ENCODE peak calls at places on chromosomes 4 and X, in four cellular contexts. M is neuronal stem cell, D is H9, Q is mesendoderm. Y is an unnamed sample.

GRCh38 chrX:117996408-117996807 is 120.2 kb downstream of the KLHL13 start:
- DNase-seq in M (no peak), D (no peak), Q (no peak), Y (no peak)

GRCh38 chr4:108851346-108851745 is 88.5 kb upstream of the ETNPPL start:
- DNase-seq in M (no peak), D (no peak), Q (no peak), Y (peak)

GRCh38 chr4:168409089-168409801 is 71.0 kb downstream of the DDX60L start:
- DNase-seq in M (no peak), D (no peak), Q (no peak), Y (peak)

GRCh38 chr4:57329279-57329678 is 219.1 kb upstream of the IGFBP7 start:
- DNase-seq in M (no peak), D (no peak), Q (no peak), Y (no peak)

GRCh38 chr4:184972996-184973395 is 45.3 kb upstream of the HELT start:
- DNase-seq in M (no peak), D (no peak), Q (no peak), Y (no peak)

GRCh38 chr4:2482693-2483092 is 13.8 kb downstream of the RNF4 start:
- DNase-seq in M (no peak), D (no peak), Q (no peak), Y (peak)

GRCh38 chr4:136864580-136865185 is 667.6 kb downstream of the PCDH18 start:
- DNase-seq in M (peak), D (no peak), Q (peak), Y (peak)

GRCh38 chr4:23174179-23174578 is 481.4 kb downstream of the GBA3 start:
- DNase-seq in M (no peak), D (no peak), Q (no peak), Y (no peak)

GRCh38 chr4:1978226-1978625 is 30.5 kb downstream of the NELFA start:
- DNase-seq in M (no peak), D (peak), Q (no peak), Y (no peak)

GRCh38 chrX:133937022-133937421 is 48.4 kb downstream of the GPC3 start:
- DNase-seq in M (no peak), D (no peak), Q (no peak), Y (no peak)

GRCh38 chrX:40155617-40156471 is 58.1 kb upstream of the BCOR start:
- DNase-seq in M (no peak), D (no peak), Q (peak), Y (no peak)

GRCh38 chrX:10922158-10922557 is 189.0 kb upstream of the HCCS start:
- DNase-seq in M (no peak), D (no peak), Q (peak), Y (peak)

GRCh38 chrX:56113785-56114436 is 118.2 kb upstream of the KLF8 start:
- DNase-seq in M (no peak), D (peak), Q (peak), Y (no peak)

GRCh38 chr4:13202731-13203519 is 281.2 kb downstream of the RAB28 start:
- DNase-seq in M (no peak), D (no peak), Q (no peak), Y (no peak)

GRCh38 chr4:8515316-8516060 is 64.7 kb upstream of the GPR78 start:
- DNase-seq in M (no peak), D (no peak), Q (no peak), Y (peak)

DNA sequence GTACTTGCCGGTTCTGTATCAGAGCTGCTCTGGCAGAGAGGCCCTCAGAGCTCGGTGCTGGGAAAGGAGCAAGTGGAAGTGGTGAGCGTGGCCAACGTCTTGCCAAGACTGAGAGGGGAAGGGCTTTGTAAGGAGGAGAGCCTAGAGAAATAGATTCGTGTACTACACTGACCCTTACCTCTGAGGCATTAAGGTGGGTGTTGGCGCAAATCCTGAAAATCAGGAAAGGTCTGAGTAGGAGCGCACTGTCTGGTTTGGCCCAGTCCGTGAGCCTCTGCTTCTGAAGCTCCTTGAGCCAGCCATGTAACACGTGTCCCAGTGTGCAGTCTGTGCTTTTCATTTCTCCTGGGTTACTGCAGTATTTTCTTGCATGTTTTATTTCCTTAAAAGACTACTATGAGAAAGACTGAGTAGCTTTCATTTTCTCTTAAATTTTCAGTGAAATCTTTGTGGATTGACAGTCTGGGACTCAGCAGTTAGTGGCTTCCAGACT is 140.5 kb downstream of the SOWAHB start:
- DNase-seq in M (no peak), D (no peak), Q (no peak), Y (no peak)
- H3K18ac ChIP-seq in M (no peak), D (no peak), Q (no peak), Y (peak)

GRCh38 chr4:77021614-77022089 is 54.1 kb downstream of the CCNI start:
- DNase-seq in M (no peak), D (no peak), Q (peak), Y (peak)

GRCh38 chr4:77025643-77026321 is 50.0 kb downstream of the CCNI start:
- DNase-seq in M (no peak), D (no peak), Q (no peak), Y (peak)

GRCh38 chr4:77020017-77020416 is 55.8 kb downstream of the CCNI start:
- DNase-seq in M (no peak), D (no peak), Q (no peak), Y (no peak)

GRCh38 chr4:77023920-77024319 is 51.9 kb downstream of the CCNI start:
- DNase-seq in M (no peak), D (no peak), Q (no peak), Y (no peak)

DNA sequence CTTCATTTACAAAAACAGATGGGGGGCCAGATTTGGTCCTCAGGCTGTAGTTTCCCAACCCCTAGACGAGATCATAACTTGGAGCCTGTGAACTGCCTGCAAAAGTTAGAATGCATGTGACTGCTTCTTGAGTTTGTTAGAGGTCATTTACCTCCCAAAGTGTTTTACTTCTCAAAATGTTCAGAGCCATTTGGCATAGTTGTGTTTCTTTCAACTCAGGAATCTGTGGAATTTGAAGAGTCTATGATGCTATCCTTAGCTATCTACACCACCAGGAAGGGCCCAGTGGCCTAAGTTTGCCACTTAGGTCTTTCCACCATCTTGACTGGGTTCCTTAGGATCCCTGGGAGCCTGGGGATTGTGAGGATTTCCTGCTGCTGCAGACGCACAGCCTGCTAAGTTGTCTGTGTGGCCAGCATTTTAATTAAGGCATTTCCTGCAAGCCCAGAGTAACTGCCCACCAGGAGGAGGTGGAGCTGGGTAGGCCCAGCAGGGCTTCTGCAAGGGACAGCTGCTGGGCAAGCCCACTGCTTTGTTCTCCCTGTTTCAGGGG is 53.1 kb downstream of the CCNI start:
- DNase-seq in M (peak), D (peak), Q (peak), Y (peak)
- H3K18ac ChIP-seq in M (no peak), D (peak), Q (peak), Y (peak)

GRCh38 chrX:86829786-86830185 is 681.5 kb downstream of the DACH2 start:
- DNase-seq in M (no peak), D (no peak), Q (peak), Y (no peak)
- H3K18ac ChIP-seq in M (no peak), D (no peak), Q (no peak), Y (no peak)

GRCh38 chr4:7430368-7430964 is 4.3 kb downstream of the PSAPL1 start:
- DNase-seq in M (no peak), D (peak), Q (peak), Y (no peak)

GRCh38 chr4:7429601-7430078 is 5.1 kb downstream of the PSAPL1 start:
- DNase-seq in M (no peak), D (peak), Q (no peak), Y (no peak)

GRCh38 chr4:7432531-7433375 is 2.0 kb downstream of the PSAPL1 start:
- DNase-seq in M (no peak), D (no peak), Q (no peak), Y (no peak)

GRCh38 chr4:7431696-7432530 is 2.8 kb downstream of the PSAPL1 start:
- DNase-seq in M (no peak), D (no peak), Q (no peak), Y (no peak)

DNA sequence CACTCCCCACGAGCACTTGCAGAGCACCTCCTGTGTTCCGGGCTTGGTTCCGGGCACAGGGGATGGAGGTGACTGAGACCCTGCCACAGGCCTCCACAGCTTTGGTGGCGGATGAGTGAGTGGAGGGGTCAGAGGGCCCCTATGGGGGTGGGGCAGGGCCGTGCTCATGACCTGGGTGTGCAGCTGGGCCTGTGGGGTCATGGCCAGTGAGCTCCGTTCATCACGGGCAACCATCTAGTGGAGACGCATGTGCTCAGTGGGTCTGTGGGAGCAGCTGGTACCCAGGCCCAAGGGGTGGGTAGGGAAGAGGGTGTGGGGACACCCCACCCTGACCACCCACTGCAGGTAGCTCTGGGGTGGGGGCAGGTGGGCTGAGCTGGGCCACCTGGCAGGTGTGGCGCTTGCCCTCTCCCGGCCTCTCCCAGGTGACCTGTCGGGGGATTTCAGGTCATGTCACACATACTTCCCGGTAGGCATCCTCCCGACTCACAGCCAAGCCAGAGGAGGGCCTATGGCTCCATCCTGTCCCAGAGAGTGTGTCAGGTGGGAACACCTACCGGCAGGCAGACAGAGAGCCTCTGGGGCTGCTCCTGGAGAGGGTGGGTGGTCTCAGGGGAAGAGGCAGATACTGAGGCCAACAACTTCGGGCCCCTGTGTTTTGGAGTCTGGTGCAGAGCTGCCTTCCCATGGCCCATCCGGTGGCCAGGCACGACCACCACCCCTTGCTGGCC is 3.6 kb downstream of the PSAPL1 start:
- DNase-seq in M (no peak), D (no peak), Q (no peak), Y (no peak)
- H3K18ac ChIP-seq in M (peak), D (no peak), Q (no peak), Y (no peak)

DNA sequence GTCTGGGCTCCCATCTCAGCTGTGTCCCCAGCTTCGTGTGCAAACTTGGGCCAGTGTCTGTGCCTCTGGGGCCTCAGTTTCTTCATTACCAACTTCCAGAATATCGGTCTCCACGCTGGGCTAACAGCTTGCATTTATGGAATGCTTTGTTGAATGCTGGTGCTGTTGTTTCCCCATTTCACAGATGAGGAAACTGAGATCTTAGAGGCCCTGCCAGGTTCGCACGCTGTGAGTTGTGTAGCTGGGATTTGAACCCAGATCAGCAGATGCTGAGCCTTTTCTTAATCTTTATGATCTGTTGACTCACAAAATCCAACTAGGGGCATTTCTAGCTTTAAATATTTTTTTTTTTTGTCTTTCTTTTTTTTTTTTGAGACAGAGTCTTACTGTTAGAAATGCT is 101.5 kb upstream of the STX18 start:
- DNase-seq in M (no peak), D (no peak), Q (no peak), Y (no peak)
- H3K18ac ChIP-seq in M (peak), D (no peak), Q (no peak), Y (no peak)

DNA sequence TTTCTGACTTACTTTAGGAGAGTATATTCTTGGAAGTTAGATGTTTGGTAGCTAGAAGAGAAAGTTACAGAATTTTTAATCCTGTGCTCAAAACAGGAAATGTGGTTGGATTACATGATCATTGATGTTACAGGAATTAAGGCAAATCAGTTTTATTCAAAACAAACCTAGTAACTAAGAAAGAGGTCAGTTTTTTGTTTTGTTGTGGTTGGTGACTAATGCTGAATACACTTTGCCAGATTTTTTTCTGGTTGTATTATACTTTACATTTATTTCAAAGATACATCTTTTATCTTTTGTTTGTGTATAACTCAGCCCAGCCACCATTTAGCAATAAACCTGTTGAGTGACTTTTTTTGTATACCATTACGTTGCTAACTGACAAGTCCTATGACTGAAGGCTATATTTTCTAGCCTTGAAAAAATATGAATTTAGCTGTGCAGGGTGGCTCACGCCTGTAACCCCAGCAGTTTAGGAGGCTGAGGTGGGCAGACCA is 116.7 kb downstream of the KLHL8 start:
- DNase-seq in M (no peak), D (no peak), Q (no peak), Y (peak)
- H3K18ac ChIP-seq in M (no peak), D (no peak), Q (no peak), Y (no peak)

GRCh38 chr4:52869656-52870055 is 7.5 kb downstream of the RASL11B start:
- DNase-seq in M (no peak), D (no peak), Q (no peak), Y (no peak)
- H3K18ac ChIP-seq in M (no peak), D (no peak), Q (no peak), Y (no peak)

DNA sequence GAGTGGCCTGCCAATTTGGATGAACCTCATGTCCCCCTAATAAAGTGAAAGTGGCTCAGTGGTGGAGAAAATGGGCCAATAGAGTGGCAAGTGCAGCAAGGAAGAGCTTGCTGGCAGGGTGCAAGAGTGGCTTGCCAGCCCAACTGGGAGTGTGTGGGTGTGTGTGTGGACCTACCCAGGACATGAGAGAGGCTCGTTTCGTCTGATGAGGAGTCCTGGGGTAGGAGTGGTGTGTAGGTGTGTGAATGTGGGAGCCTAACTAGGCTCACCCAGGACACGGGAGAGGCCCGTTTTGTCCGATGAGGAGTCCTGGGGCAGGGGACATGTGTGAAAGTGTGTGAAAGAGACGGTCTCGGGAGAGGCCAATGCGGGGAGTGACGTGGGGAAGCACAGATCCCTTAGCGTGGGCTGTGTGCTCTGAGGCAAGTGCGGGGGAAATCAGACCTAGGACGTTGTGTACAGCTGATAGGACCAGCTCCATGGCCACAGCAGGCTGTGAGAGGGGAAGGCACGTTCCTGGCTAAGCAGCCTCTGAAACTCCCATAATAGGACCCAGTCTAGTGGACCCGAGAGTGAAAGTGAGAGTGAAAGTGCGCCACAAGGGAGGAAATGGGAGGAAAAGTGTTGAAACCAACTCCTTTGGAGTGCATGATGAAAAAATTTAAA is 5.3 kb downstream of the GAGE10 start:
- DNase-seq in M (no peak), D (no peak), Q (no peak), Y (no peak)
- H3K18ac ChIP-seq in M (no peak), D (peak), Q (no peak), Y (no peak)

DNA sequence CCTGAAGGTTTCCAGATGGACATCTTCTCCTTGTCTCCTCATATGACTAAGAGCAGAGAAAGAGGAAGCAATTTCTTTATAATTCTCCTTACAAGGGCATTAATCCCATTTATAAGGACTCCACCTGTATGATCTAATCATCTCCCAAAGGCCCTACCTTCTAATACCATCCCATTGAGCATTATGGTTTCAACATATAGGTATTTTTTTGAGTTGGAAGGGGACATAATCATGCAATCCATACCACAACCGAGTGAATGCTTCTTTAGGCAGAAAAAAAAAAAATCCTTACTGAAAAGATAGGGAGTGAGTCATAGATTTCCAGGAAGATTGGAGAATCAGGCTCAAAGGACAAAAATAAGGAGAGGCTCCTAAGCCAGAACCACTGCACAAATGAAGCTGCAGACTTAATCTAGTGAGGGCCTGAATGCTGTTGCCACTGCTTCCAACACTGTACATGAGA is 312.5 kb upstream of the HS3ST1 start:
- DNase-seq in M (no peak), D (no peak), Q (peak), Y (peak)
- H3K18ac ChIP-seq in M (no peak), D (no peak), Q (no peak), Y (no peak)